ENCODE peak calls at places on chromosomes 7 and 10, in six cellular contexts. D is body of pancreas, X is A673, B is fibroblast of pulmonary artery, H is bronchial epithelial cell, P is suprapubic skin. M is an unnamed sample.

GRCh38 chr10:73601486-73601921 is 10.4 kb upstream of the USP54 start:
- DNase-seq in X (no peak), D (peak; percentile 90), H (peak; percentile 99), B (no peak), P (no peak), M (no peak)

GRCh38 chr7:108062250-108063014 is 59.5 kb upstream of the LAMB1 start:
- DNase-seq in D (no peak), B (no peak), P (no peak), X (no peak), H (peak; percentile 81), M (no peak)

GRCh38 chr10:8365935-8366911 is 311.7 kb downstream of the GATA3 start:
- DNase-seq in X (no peak), P (no peak), H (peak; percentile 59), B (peak; percentile 97), D (peak; percentile 5), M (no peak)

GRCh38 chr10:128802062-128802461 is 665.0 kb upstream of the MGMT start:
- DNase-seq in P (no peak), B (no peak), H (no peak), D (no peak), X (no peak), M (peak; percentile 8)

GRCh38 chr10:30114871-30115270 is 55.5 kb upstream of the JCAD start:
- DNase-seq in D (no peak), B (peak; percentile 43), P (no peak), X (no peak), H (peak; percentile 21), M (no peak)

GRCh38 chr7:149310113-149310836 is 48.3 kb downstream of the ZNF783 start:
- DNase-seq in H (peak; percentile 84), P (no peak), D (peak; percentile 6), X (peak; percentile 72), B (peak; percentile 86), M (no peak)

GRCh38 chr7:110922906-110923305 is 168.0 kb upstream of the LRRN3 start:
- DNase-seq in X (no peak), D (no peak), B (peak; percentile 75), H (peak; percentile 98), P (no peak), M (no peak)

GRCh38 chr7:50696810-50697582 is 85.7 kb downstream of the GRB10 start:
- DNase-seq in H (peak; percentile 20), X (no peak), D (no peak), P (no peak), B (peak; percentile 29), M (no peak)

GRCh38 chr10:93420091-93420490 is 62.0 kb downstream of the MYOF start:
- DNase-seq in X (no peak), H (no peak), D (peak; percentile 28), P (no peak), B (no peak), M (no peak)

GRCh38 chr7:112411186-112411795 is 39.0 kb upstream of the IFRD1 start:
- DNase-seq in X (peak; percentile 47), H (peak; percentile 23), D (peak; percentile 29), P (no peak), B (peak; percentile 74), M (no peak)

GRCh38 chr7:4162845-4163564 is 519.1 kb upstream of the FOXK1 start:
- DNase-seq in X (no peak), D (peak; percentile 77), B (no peak), P (no peak), H (no peak), M (no peak)

GRCh38 chr7:49980414-49980813 is 112.6 kb downstream of the ZPBP start:
- DNase-seq in D (no peak), B (no peak), H (no peak), X (no peak), P (no peak), M (no peak)

GRCh38 chr10:96495544-96495943 is 18.2 kb downstream of the TLL2 start:
- DNase-seq in P (no peak), H (no peak), D (no peak), X (no peak), B (no peak), M (peak; percentile 60)

GRCh38 chr10:91006001-91006751 is 85.3 kb upstream of the ANKRD1 start:
- DNase-seq in H (peak; percentile 64), X (peak; percentile 69), D (peak; percentile 60), P (no peak), B (peak; percentile 86), M (no peak)

DNA sequence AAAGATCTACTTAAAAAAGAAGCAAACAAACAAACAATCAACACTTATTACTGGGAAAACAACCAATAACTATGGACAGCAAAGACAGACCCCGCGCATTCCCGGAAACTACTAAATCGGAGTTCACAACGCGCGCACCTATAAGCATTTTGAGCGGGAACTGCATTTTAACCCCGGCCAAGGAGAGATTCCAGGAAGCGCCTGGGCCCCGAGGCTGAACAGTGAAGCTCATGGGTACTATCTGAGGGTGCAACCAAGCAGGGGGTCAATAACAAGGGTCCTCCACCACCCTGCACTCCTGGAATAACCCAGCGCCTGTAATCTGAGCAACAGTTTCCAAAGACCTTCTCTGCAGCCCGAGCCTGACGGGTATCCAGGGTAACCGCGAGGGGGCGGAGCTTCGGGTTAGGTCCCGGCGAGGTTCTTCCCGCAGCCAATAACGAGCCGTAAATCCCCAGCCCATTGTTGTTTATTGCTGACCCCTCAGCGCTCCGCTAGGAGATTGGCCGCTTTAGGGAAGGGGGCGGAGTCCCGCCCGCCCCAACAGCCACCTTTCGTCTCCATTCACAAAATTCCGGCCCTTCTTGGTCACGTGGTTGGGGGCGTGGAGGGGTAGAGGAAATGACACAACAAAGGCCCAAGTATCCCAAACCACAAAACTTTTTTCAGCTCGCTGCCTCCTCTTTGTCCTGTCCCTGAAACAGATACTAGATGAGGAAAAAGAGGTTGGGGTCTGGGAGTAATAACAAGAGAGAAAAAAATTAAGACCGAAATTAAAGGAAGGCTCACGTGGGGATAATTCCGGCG is 1.7 kb upstream of the ETV1 start:
- DNase-seq in H (peak; percentile 95), X (peak; percentile 100), D (peak; percentile 95), B (peak; percentile 99), P (peak; percentile 99), M (no peak)
- TF ChIP-seq CTCF in H (no peak), X (no peak), D (no peak), B (no peak), P (no peak), M (peak; percentile 20)

GRCh38 chr10:12349628-12350166 is 350 bp downstream of the CAMK1D start:
- DNase-seq in P (no peak), H (no peak), D (no peak), X (peak; percentile 32), B (no peak), M (no peak)

GRCh38 chr10:12351447-12351846 is 2.1 kb downstream of the CAMK1D start:
- DNase-seq in D (no peak), P (no peak), X (no peak), B (no peak), H (no peak), M (no peak)

GRCh38 chr10:12350925-12351324 is 1.6 kb downstream of the CAMK1D start:
- DNase-seq in D (no peak), B (no peak), P (no peak), H (no peak), X (peak; percentile 60), M (no peak)

GRCh38 chr10:12348870-12349627 is at the start of gene CAMK1D:
- DNase-seq in P (peak; percentile 91), H (peak; percentile 26), D (peak; percentile 90), B (peak; percentile 52), X (peak; percentile 90), M (peak; percentile 92)

DNA sequence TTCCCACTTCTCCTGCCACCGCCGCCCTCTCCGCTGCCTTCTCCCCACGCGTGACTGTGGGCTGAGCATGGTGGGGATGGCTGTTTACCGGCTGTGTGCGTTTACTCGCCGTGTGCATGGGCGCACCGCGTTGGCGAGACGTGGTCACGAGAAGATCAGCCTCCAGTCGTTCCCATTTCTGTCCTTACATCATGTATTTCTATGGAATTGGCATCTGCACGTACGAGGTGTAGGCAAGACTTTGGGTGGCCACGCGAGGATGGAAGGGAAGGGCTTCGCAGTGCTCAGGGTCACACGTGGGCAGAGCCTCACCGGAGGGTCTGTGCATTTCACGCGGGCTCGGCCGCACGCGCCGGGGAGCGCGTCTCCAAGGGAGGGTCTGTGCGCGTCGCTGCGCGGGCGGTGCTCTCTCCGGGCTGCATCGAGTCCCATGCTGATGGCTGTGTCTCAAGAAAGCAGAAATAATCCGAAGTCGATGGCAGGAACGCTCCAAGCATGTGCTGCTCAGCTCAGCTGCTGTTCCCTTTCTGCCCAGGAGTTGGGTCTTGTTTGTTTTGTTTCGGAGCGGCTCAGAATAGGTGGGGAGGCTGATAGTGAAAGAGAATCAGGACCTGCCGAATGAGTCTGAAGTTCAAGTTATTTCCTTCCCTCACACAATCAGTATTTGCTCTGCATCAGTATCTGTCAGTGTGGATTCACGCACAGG is 973 bp downstream of the CAMK1D start:
- DNase-seq in X (peak; percentile 67), B (peak; percentile 24), D (peak; percentile 57), H (peak; percentile 29), P (peak; percentile 71), M (no peak)
- TF ChIP-seq CTCF in X (no peak), B (no peak), D (no peak), H (no peak), P (peak; percentile 18), M (no peak)

GRCh38 chr7:8491106-8491505 is 57.7 kb downstream of the NXPH1 start:
- DNase-seq in X (no peak), B (no peak), P (no peak), D (no peak), H (no peak), M (no peak)
- TF ChIP-seq CTCF in X (no peak), B (no peak), P (no peak), D (no peak), H (no peak), M (no peak)

GRCh38 chr10:42755028-42755451 is 27.6 kb upstream of the BMS1 start:
- DNase-seq in P (no peak), H (no peak), X (no peak), B (no peak), D (no peak), M (no peak)
- TF ChIP-seq CTCF in P (peak; percentile 16), H (peak; percentile 18), X (no peak), B (no peak), D (no peak), M (no peak)

DNA sequence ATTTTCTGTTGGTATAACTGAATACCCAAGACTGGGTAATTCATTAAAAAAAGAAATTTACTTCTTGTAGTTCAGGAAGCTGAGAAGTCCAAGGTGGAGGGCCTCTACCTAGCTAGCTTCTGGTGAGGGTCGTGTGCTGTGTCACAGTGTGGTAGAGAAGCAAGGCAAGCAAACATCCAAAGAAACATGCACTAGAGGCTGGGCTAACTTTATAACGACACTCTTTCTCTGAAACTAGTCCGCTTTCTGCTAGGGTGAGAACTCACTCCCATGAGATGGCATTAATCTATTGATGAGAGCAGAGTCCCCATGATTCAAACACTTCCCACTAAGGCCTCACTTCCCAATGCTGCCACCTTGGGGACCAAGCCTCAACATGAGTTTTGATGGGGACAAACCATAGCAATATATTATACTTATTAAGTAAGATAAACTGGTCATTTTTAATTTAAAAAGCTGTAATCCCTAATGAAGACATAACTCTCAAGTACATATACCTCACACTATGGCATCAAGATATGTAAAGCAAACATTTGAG is 50.8 kb downstream of the PHYHIPL start:
- DNase-seq in P (no peak), H (no peak), X (peak; percentile 12), B (no peak), D (no peak), M (no peak)
- TF ChIP-seq CTCF in P (no peak), H (no peak), X (peak; percentile 29), B (no peak), D (no peak), M (no peak)

GRCh38 chr7:157248659-157249058 is 88.1 kb upstream of the DNAJB6 start:
- DNase-seq in B (no peak), D (no peak), H (no peak), X (no peak), P (no peak), M (no peak)

GRCh38 chr7:157250605-157251228 is 86.1 kb upstream of the DNAJB6 start:
- DNase-seq in H (peak; percentile 70), B (peak; percentile 74), D (peak; percentile 53), P (no peak), X (peak; percentile 73), M (peak; percentile 74)

GRCh38 chr7:157255201-157255606 is 81.6 kb upstream of the DNAJB6 start:
- DNase-seq in D (no peak), H (no peak), B (peak; percentile 50), P (no peak), X (no peak), M (no peak)

GRCh38 chr7:157253850-157254249 is 83.0 kb upstream of the DNAJB6 start:
- DNase-seq in H (peak; percentile 66), X (peak; percentile 32), B (no peak), P (no peak), D (peak; percentile 91), M (no peak)
- TF ChIP-seq CTCF in H (peak; percentile 60), X (peak; percentile 36), B (no peak), P (no peak), D (no peak), M (no peak)